ENCODE peak calls at places on chromosomes 6 and 20, in nine cellular contexts. A, T, G, R, H, M, O, X and Z are unnamed samples.

GRCh38 chr6:106145144-106145543 is 59.0 kb downstream of the PRDM1 start:
- DNase-seq in A (no peak), O (no peak), G (no peak), M (peak), X (no peak), T (no peak), R (no peak), H (no peak), Z (no peak)

GRCh38 chr6:170516783-170517616 is 36.1 kb downstream of the PSMB1 start:
- DNase-seq in M (peak), H (peak), G (peak), X (no peak), A (peak), O (peak), T (peak), R (peak), Z (peak)

GRCh38 chr20:24949756-24950127 is 673 bp downstream of the CST7 start:
- DNase-seq in A (no peak), M (no peak), H (no peak), G (no peak), X (no peak), R (no peak), T (no peak), O (no peak), Z (no peak)

GRCh38 chr6:25652007-25652515 is at the start of gene SCGN:
- DNase-seq in M (no peak), H (peak), X (no peak), G (peak), O (peak), A (peak), T (no peak), R (peak), Z (peak)

GRCh38 chr20:8431538-8432434 is 299.7 kb downstream of the PLCB1 start:
- DNase-seq in G (no peak), H (peak), O (no peak), A (peak), M (no peak), R (no peak), X (no peak), T (no peak), Z (no peak)

GRCh38 chr6:44268095-44268628 is 2.1 kb upstream of the TMEM151B start:
- DNase-seq in H (peak), M (peak), X (no peak), T (peak), R (peak), O (peak), A (peak), G (peak), Z (peak)

GRCh38 chr6:161575508-161576254 is 301.8 kb upstream of the AGPAT4 start:
- DNase-seq in T (no peak), H (peak), M (no peak), A (no peak), X (no peak), R (no peak), G (no peak), O (peak), Z (peak)

GRCh38 chr20:36717657-36718056 is 28.2 kb downstream of the NDRG3 start:
- DNase-seq in T (peak), X (no peak), R (peak), H (peak), O (no peak), A (no peak), G (no peak), M (no peak), Z (no peak)

GRCh38 chr6:14567031-14567430 is 449.5 kb downstream of the CD83 start:
- DNase-seq in X (no peak), A (no peak), M (no peak), O (no peak), R (peak), G (no peak), H (no peak), T (no peak), Z (no peak)

GRCh38 chr6:166754218-166755030 is 127.4 kb upstream of the RPS6KA2 start:
- DNase-seq in G (no peak), T (peak), O (no peak), X (no peak), R (no peak), A (no peak), H (no peak), M (no peak), Z (no peak)

GRCh38 chr20:23151885-23152284 is 65.8 kb upstream of the CD93 start:
- DNase-seq in T (no peak), R (no peak), O (no peak), M (no peak), A (peak), X (no peak), H (no peak), G (no peak), Z (no peak)

GRCh38 chr20:37686762-37687477 is 6.9 kb upstream of the CTNNBL1 start:
- DNase-seq in A (no peak), M (no peak), R (peak), H (no peak), T (no peak), O (peak), X (no peak), G (no peak), Z (no peak)

GRCh38 chr6:87656857-87657256 is 45.2 kb downstream of the AKIRIN2 start:
- DNase-seq in T (no peak), H (no peak), G (peak), M (peak), X (no peak), R (no peak), O (no peak), A (no peak), Z (no peak)

GRCh38 chr6:24431045-24431451 is 28.3 kb downstream of the MRS2 start:
- DNase-seq in H (peak), O (peak), R (peak), X (no peak), A (peak), G (peak), T (peak), M (peak), Z (no peak)

GRCh38 chr6:8382434-8382833 is 52.9 kb downstream of the SLC35B3 start:
- DNase-seq in M (no peak), A (no peak), T (no peak), R (no peak), G (no peak), O (no peak), X (no peak), H (no peak), Z (no peak)

GRCh38 chr6:30364591-30364990 is 19.6 kb downstream of the RPP21 start:
- DNase-seq in G (no peak), M (no peak), A (no peak), R (peak), H (peak), O (no peak), T (peak), X (no peak), Z (no peak)

GRCh38 chr6:10000461-10000992 is 414.3 kb downstream of the TFAP2A start:
- DNase-seq in T (no peak), A (no peak), X (no peak), M (no peak), R (peak), O (no peak), G (no peak), H (no peak), Z (no peak)

GRCh38 chr6:109441069-109441816 is 719 bp downstream of the SMPD2 start:
- DNase-seq in T (peak), H (peak), X (no peak), R (peak), A (peak), O (peak), G (peak), M (peak), Z (peak)

GRCh38 chr6:157159339-157159738 is 164.0 kb downstream of the TMEM242 start:
- DNase-seq in M (no peak), X (no peak), T (no peak), H (no peak), O (no peak), R (no peak), A (no peak), G (no peak), Z (no peak)

GRCh38 chr20:43323592-43323991 is 133.9 kb upstream of the PTPRT start:
- DNase-seq in O (no peak), A (no peak), G (no peak), R (no peak), H (peak), X (no peak), M (no peak), T (no peak), Z (no peak)

GRCh38 chr6:10369896-10370295 is 45.0 kb downstream of the TFAP2A start:
- DNase-seq in A (no peak), X (no peak), M (no peak), R (peak), H (no peak), G (no peak), T (no peak), O (peak), Z (no peak)

GRCh38 chr6:83183082-83183828 is 9.8 kb downstream of the PGM3 start:
- DNase-seq in T (no peak), O (peak), X (no peak), A (peak), G (no peak), R (peak), H (no peak), M (no peak), Z (no peak)

GRCh38 chr20:41185013-41185757 is 47.8 kb downstream of the PLCG1 start:
- DNase-seq in O (no peak), A (peak), M (no peak), X (no peak), G (no peak), R (no peak), H (no peak), T (no peak), Z (no peak)

GRCh38 chr6:4973972-4974885 is 29.6 kb downstream of the RPP40 start:
- DNase-seq in G (no peak), M (no peak), A (peak), T (no peak), O (peak), H (peak), R (peak), X (no peak), Z (peak)

GRCh38 chr6:162229093-162229492 is 498.5 kb downstream of the PRKN start:
- DNase-seq in A (no peak), H (no peak), T (no peak), O (no peak), X (no peak), M (no peak), G (no peak), R (no peak), Z (no peak)

GRCh38 chr6:135088818-135089809 is 34.5 kb upstream of the HBS1L start:
- DNase-seq in G (peak), T (peak), O (peak), M (peak), H (peak), R (peak), X (peak), A (no peak), Z (no peak)

GRCh38 chr6:39553811-39554802 is 171.1 kb downstream of the KIF6 start:
- DNase-seq in H (no peak), T (no peak), O (peak), R (no peak), A (no peak), M (no peak), G (no peak), X (no peak), Z (no peak)

GRCh38 chr20:10404023-10404628 is 29.9 kb downstream of the MKKS start:
- DNase-seq in A (no peak), O (no peak), R (no peak), M (no peak), H (no peak), T (no peak), G (no peak), X (no peak), Z (no peak)

GRCh38 chr20:17873410-17874270 is 95.0 kb downstream of the SNX5 start:
- DNase-seq in T (peak), M (no peak), A (peak), X (no peak), G (no peak), H (peak), O (peak), R (peak), Z (no peak)

GRCh38 chr20:364905-365794 is 15.4 kb upstream of the TRIB3 start:
- DNase-seq in A (no peak), H (no peak), R (peak), O (peak), M (no peak), T (no peak), X (no peak), G (peak), Z (no peak)

GRCh38 chr6:41638801-41639555 is 710 bp downstream of the MDFI start:
- DNase-seq in G (no peak), O (peak), X (no peak), A (peak), R (no peak), M (no peak), T (no peak), H (peak), Z (peak)

GRCh38 chr6:41637179-41638001 is 878 bp upstream of the MDFI start:
- DNase-seq in R (peak), A (peak), M (no peak), G (no peak), O (no peak), X (no peak), H (peak), T (no peak), Z (no peak)

GRCh38 chr6:41639556-41640371 is 1.5 kb downstream of the MDFI start:
- DNase-seq in T (no peak), A (peak), H (no peak), G (no peak), X (no peak), O (peak), M (no peak), R (no peak), Z (no peak)

GRCh38 chr6:41636803-41637178 is 1.5 kb upstream of the MDFI start:
- DNase-seq in H (peak), T (no peak), A (peak), R (peak), M (no peak), X (no peak), O (peak), G (no peak), Z (no peak)

DNA sequence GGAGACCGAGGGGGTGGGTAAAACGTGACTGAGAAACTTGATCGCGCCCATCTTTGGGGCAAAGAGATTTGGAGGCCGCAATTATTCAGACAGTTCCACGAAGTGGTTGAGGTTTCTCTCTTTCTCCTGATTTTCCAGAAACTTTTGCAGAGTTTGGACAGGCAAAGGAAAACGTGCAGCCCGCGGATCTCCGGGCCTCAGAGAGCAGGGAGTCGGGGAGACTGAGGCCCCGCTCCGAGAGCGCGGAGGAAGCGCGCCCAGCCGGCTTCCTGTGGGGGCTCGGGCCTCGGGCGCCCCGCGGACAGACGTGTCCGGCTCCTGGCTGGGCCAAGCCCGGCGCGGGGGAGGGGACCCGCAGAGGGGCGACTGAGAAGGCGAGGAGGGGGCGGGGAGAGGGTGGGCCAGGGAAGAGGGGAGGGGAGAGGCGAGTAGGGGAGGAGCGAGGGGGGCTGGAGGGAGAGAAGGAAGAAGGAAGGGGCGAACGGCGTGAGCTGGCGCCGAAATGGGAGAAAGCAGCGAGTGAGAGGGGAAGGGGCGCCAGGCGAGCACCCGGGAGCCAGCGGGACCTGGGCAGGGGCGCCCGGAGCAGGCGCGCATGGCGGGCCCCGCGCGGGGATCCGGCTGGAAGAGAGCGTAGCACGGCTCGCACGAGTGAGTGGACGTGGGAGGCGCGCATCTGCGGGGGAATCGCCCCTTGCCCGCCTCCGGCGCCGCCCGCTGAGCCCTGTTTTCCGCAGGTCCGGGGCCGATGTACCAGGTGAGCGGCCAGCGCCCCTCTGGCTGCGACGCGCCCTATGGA is at the start of gene MDFI:
- DNase-seq in T (no peak), G (peak), M (no peak), H (peak), A (peak), O (peak), R (no peak), X (no peak), Z (peak)
- H2AFZ ChIP-seq in T (no peak), G (peak), M (no peak), H (peak), A (peak), O (no peak), R (peak), X (no peak), Z (peak)

GRCh38 chr6:33839399-33840063 is 35.7 kb upstream of the MLN start:
- DNase-seq in A (no peak), O (no peak), G (no peak), R (no peak), H (no peak), X (no peak), M (no peak), T (no peak), Z (no peak)
- H2AFZ ChIP-seq in A (no peak), O (no peak), G (no peak), R (peak), H (peak), X (peak), M (no peak), T (no peak), Z (peak)

DNA sequence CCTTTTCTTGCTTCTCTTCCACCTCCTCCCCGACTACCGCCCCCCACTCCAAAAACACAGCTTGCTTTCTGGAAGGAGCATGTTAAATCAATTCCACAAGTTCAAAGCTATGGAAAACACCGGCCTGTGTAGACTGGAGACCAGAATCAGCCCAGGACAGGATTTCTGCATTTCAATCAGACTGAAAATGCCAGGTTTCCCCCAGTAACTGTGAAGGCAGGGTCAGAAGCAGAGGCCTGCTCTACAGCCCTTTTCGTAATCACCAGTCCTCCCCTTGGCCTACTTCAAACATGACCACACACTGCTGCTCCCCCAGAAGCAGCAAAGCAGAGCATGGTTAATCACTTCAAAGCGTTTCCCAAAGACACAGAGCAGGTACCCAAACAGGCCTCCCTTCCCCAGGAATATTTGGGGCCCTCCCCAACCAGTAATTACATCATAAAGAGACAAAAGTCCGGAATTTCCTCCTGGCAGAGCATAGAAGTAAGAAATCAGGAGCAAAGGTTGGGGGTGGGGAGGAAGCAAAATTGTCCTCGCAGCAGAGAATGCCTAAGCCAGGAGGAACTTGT is 38.4 kb downstream of the ZMYND8 start:
- DNase-seq in A (no peak), R (peak), G (no peak), O (peak), X (no peak), T (no peak), M (no peak), H (peak), Z (no peak)
- H2AFZ ChIP-seq in A (no peak), R (peak), G (no peak), O (no peak), X (no peak), T (no peak), M (no peak), H (no peak), Z (no peak)

DNA sequence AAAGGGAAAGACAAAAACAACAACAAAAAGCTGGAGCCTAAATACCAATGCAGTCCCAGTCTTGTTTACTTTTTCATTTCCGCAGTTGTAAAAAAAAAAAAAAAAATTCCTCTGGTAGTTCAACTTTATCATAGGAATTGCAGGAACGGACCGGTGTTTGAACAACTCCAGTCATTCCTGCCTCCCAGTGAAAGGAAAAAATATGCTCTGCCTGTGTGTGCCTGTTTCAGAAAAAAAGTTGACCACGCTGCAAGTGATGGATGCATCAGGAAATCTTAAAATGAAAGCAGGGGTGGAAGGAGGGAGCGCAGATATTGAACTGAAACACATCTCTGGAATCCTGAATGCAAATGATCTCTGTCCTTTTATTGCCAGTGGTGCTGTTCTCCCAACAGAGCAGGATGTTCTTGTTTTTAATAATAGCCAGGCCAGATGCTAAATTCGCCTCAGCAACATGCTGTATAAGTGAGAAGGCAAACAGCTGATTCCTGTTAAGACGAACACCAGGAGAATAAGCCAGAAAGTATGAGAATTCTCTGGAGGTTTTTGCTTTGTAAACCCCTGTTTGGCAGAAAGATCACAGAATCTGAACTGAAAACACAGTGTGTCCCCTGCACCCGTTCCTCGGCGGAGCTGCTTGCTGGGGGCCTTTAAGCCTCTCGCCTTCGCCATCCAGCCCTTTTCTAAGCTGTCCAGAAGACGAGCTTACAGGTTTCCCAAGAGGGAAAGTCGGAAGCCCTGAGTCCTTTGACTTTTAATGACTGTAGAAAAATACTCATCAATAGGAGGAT is 178.4 kb upstream of the SUPT3H start:
- DNase-seq in G (no peak), T (no peak), M (no peak), A (peak), X (no peak), O (peak), H (peak), R (peak), Z (no peak)
- H2AFZ ChIP-seq in G (no peak), T (no peak), M (no peak), A (no peak), X (no peak), O (peak), H (peak), R (peak), Z (no peak)

GRCh38 chr6:35496851-35497570 is at the start of gene TEAD3:
- DNase-seq in T (peak), A (peak), X (no peak), H (peak), O (peak), G (peak), M (peak), R (peak), Z (peak)
- H2AFZ ChIP-seq in T (no peak), A (peak), X (peak), H (peak), O (no peak), G (peak), M (peak), R (peak), Z (peak)

DNA sequence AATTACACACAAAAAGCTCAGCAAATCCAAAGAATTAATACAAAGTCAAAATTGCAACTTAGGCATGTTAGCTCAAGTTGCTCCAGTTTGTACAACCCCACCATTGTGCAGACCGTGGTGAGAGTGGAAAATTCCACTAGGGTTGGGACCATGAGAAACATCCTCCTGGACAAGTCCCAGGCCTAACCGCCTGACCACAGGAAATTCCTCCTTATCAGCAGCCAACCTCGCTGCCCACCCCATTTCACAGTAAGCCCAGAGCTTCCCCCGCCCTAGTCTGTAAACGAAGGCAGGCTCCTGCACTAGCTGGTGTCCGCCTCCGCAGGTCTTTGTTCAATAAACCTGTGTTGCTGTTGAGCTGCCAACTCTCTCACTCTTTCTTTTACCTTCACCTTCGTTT is 1023.3 kb downstream of the EYS start:
- DNase-seq in X (no peak), G (no peak), M (no peak), R (peak), T (no peak), H (peak), A (peak), O (peak), Z (peak)
- H2AFZ ChIP-seq in X (no peak), G (no peak), M (no peak), R (peak), T (no peak), H (peak), A (peak), O (no peak), Z (peak)